ENCODE peak calls at places on chromosomes 13 and 19, in four cellular contexts. Y, R, B and U are unnamed samples.

GRCh38 chr19:32702010-32702409 is 10.4 kb downstream of the NUDT19 start:
- DNase-seq in R (no peak), Y (no peak), B (peak), U (no peak)

GRCh38 chr19:1362385-1363257 is 21.1 kb upstream of the NDUFS7 start:
- DNase-seq in Y (no peak), R (no peak), B (no peak), U (no peak)

GRCh38 chr19:14558370-14559066 is 13.3 kb downstream of the NDUFB7 start:
- DNase-seq in R (no peak), B (no peak), Y (no peak), U (no peak)

GRCh38 chr13:21256351-21256761 is 79.9 kb downstream of the MRPL57 start:
- DNase-seq in Y (no peak), B (no peak), R (no peak), U (no peak)

GRCh38 chr13:21371011-21371410 is 88.1 kb downstream of the ZDHHC20 start:
- DNase-seq in R (no peak), Y (no peak), B (no peak), U (no peak)

GRCh38 chr19:51566489-51567100 is 4.5 kb upstream of the ZNF175 start:
- DNase-seq in R (no peak), B (no peak), Y (no peak), U (no peak)

GRCh38 chr19:48964205-48965032 is 690 bp upstream of the FTL start:
- DNase-seq in R (no peak), B (peak), Y (no peak), U (no peak)

GRCh38 chr19:53871448-53871847 is 3.8 kb downstream of the MYADM start:
- DNase-seq in R (no peak), B (no peak), Y (no peak), U (no peak)

GRCh38 chr13:98384739-98385138 is 192.2 kb downstream of the STK24 start:
- DNase-seq in Y (no peak), B (no peak), R (no peak), U (no peak)

GRCh38 chr19:35216833-35217707 is 11.5 kb downstream of the FAM187B start:
- DNase-seq in R (no peak), Y (no peak), B (no peak), U (no peak)

GRCh38 chr19:35436477-35437141 is 11.4 kb upstream of the FFAR2 start:
- DNase-seq in Y (no peak), B (no peak), R (no peak), U (no peak)

GRCh38 chr19:19429361-19429760 is 23.9 kb downstream of the GATAD2A start:
- DNase-seq in B (no peak), R (no peak), Y (no peak), U (no peak)

GRCh38 chr19:13151605-13152355 is 1.6 kb downstream of the IER2 start:
- DNase-seq in R (no peak), Y (peak), B (peak), U (peak)

GRCh38 chr13:96967248-96967745 is 27.0 kb downstream of the OXGR1 start:
- DNase-seq in Y (peak), B (peak), R (no peak), U (no peak)

GRCh38 chr19:45472557-45473365 is 5.0 kb downstream of the FOSB start:
- DNase-seq in B (no peak), Y (no peak), R (no peak), U (no peak)

GRCh38 chr19:13999085-13999484 is 7.0 kb downstream of the RFX1 start:
- DNase-seq in Y (no peak), R (no peak), B (no peak), U (no peak)

GRCh38 chr19:54178581-54179261 is 5.8 kb upstream of the TMC4 start:
- DNase-seq in B (no peak), R (no peak), Y (no peak), U (peak)

GRCh38 chr13:76992548-76993001 is 694 bp downstream of the CLN5 start:
- DNase-seq in Y (no peak), B (no peak), R (no peak), U (peak)

GRCh38 chr13:48818495-48818961 is 157.2 kb upstream of the FNDC3A start:
- DNase-seq in Y (no peak), B (no peak), R (no peak), U (no peak)

GRCh38 chr19:1811942-1812425 is at the start of gene ATP8B3:
- DNase-seq in Y (peak), R (no peak), B (no peak), U (peak)

GRCh38 chr13:30341815-30342570 is 34.6 kb upstream of the KATNAL1 start:
- DNase-seq in Y (no peak), B (no peak), R (no peak), U (peak)

GRCh38 chr19:32638625-32639024 is 36.4 kb downstream of the ANKRD27 start:
- DNase-seq in Y (no peak), R (no peak), B (no peak), U (no peak)

GRCh38 chr13:65468628-65469027 is 1761.5 kb downstream of the PCDH9 start:
- DNase-seq in B (no peak), Y (no peak), R (no peak), U (no peak)

DNA sequence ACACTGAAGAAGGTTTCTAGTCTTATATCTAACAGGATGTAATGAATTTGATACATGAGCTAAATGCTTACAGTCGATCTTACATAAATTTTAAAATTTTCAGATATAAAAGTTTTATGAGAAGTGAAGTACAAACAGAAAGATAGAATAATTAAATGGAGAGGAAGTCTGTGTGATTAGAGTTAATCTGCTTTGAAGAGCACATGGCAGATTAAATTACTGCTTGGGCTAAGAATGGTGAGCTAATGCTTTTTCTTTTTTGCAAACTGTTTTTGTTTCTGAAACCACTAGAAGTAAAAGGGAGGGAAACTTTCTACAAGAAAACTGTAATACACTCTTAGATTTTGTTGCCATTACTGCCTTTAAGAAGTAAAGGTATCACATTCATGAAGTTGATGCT is 96.3 kb upstream of the SPRY2 start:
- DNase-seq in B (no peak), R (no peak), Y (no peak), U (no peak)
- TF ChIP-seq RAD21 in B (no peak), R (no peak), Y (no peak), U (no peak)

GRCh38 chr13:52848455-52849190 is at the start of gene PCDH8:
- DNase-seq in Y (no peak), R (no peak), B (no peak), U (peak)
- TF ChIP-seq GABPA in Y (no peak), R (no peak), B (no peak), U (no peak)

GRCh38 chr19:16142032-16142580 is 1.4 kb upstream of the HSH2D start:
- DNase-seq in R (no peak), B (no peak), Y (no peak), U (no peak)

GRCh38 chr19:16144216-16144581 is 714 bp downstream of the HSH2D start:
- DNase-seq in R (no peak), B (no peak), Y (no peak), U (no peak)

GRCh38 chr19:16143399-16144215 is at the start of gene HSH2D:
- DNase-seq in B (peak), Y (no peak), R (peak), U (no peak)

GRCh38 chr19:16139752-16140151 is 3.7 kb upstream of the HSH2D start:
- DNase-seq in Y (no peak), R (peak), B (no peak), U (no peak)

GRCh38 chr19:16141043-16141442 is 2.4 kb upstream of the HSH2D start:
- DNase-seq in R (peak), B (no peak), Y (peak), U (no peak)
- TF ChIP-seq RAD21 in R (peak), B (peak), Y (no peak), U (no peak)

GRCh38 chr19:3062165-3063105 is at the start of gene TLE5:
- DNase-seq in Y (peak), B (peak), R (no peak), U (peak)
- TF ChIP-seq GABPA in Y (no peak), B (no peak), R (no peak), U (no peak)

GRCh38 chr13:74869846-74870245 is 612.1 kb downstream of the TBC1D4 start:
- DNase-seq in R (no peak), B (no peak), Y (no peak), U (no peak)
- TF ChIP-seq RAD21 in R (no peak), B (no peak), Y (no peak), U (no peak)

DNA sequence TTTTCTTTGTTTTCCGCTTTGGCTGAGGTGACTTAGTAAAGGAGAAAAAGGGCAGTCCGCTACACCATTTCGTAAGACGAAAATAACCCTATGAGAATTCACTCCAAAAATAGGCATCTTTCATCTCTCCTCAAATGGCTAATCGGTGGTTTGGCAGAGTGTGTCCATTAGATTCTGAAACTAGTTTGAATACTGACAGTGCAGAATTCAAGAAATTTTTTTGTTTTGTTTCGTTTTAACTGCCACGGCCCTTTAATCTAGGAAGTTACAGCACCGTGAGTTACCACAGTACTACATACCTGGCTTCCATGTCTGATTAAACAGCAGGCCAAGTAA is 159.3 kb downstream of the RNF17 start:
- DNase-seq in R (peak), B (no peak), Y (no peak), U (peak)
- TF ChIP-seq GABPA in R (no peak), B (no peak), Y (no peak), U (no peak)

GRCh38 chr13:43911871-43912270 is 32.2 kb downstream of the LACC1 start:
- DNase-seq in Y (no peak), R (no peak), B (no peak), U (no peak)

GRCh38 chr13:43911283-43911682 is 31.6 kb downstream of the LACC1 start:
- DNase-seq in Y (no peak), R (no peak), B (no peak), U (no peak)

GRCh38 chr13:43905435-43906031 is 25.8 kb downstream of the LACC1 start:
- DNase-seq in Y (peak), B (peak), R (no peak), U (peak)

GRCh38 chr13:43908156-43909126 is 28.7 kb downstream of the LACC1 start:
- DNase-seq in R (no peak), Y (no peak), B (peak), U (peak)
- TF ChIP-seq RAD21 in R (peak), Y (no peak), B (no peak), U (peak)

GRCh38 chr19:46719629-46720515 is 3.0 kb upstream of the PRKD2 start:
- DNase-seq in B (no peak), Y (no peak), R (no peak), U (no peak)
- TF ChIP-seq GABPA in B (no peak), Y (no peak), R (no peak), U (no peak)

GRCh38 chr19:44356383-44357111 is at the start of gene ZNF112:
- DNase-seq in R (peak), Y (peak), B (peak), U (peak)
- TF ChIP-seq RAD21 in R (no peak), Y (no peak), B (no peak), U (no peak)